ENCODE peak calls at places on chromosomes 13 and 19, in eight cellular contexts. One of them, this sample, is unnamed.

GRCh38 chr13:38348890-38349289 is 761 bp upstream of the UFM1 start:
- DNase-seq in lower leg skin: no peak
- DNase-seq in adrenal gland: no peak
- DNase-seq in esophagus muscularis mucosa: no peak
- DNase-seq in IMR-90: peak; percentile 40
- DNase-seq in heart left ventricle: no peak
- DNase-seq in gastrocnemius medialis: no peak
- DNase-seq in tibial nerve: no peak
- DNase-seq in this sample: no peak

GRCh38 chr19:31312004-31312403 is 37.2 kb downstream of the TSHZ3 start:
- DNase-seq in tibial nerve: no peak
- DNase-seq in heart left ventricle: no peak
- DNase-seq in esophagus muscularis mucosa: no peak
- DNase-seq in gastrocnemius medialis: no peak
- DNase-seq in IMR-90: peak; percentile 87
- DNase-seq in lower leg skin: no peak
- DNase-seq in adrenal gland: peak; percentile 35
- DNase-seq in this sample: peak; percentile 59

GRCh38 chr19:12779162-12779993 is 4.0 kb upstream of the HOOK2 start:
- DNase-seq in heart left ventricle: peak; percentile 87
- DNase-seq in IMR-90: peak; percentile 77
- DNase-seq in adrenal gland: peak; percentile 82
- DNase-seq in gastrocnemius medialis: peak; percentile 50
- DNase-seq in lower leg skin: no peak
- DNase-seq in tibial nerve: no peak
- DNase-seq in esophagus muscularis mucosa: no peak
- DNase-seq in this sample: no peak

GRCh38 chr13:112562786-112563383 is 25.1 kb downstream of the TUBGCP3 start:
- DNase-seq in adrenal gland: no peak
- DNase-seq in gastrocnemius medialis: no peak
- DNase-seq in IMR-90: no peak
- DNase-seq in lower leg skin: no peak
- DNase-seq in tibial nerve: no peak
- DNase-seq in esophagus muscularis mucosa: no peak
- DNase-seq in heart left ventricle: no peak
- DNase-seq in this sample: no peak

GRCh38 chr19:36009220-36009619 is 607 bp upstream of the SYNE4 start:
- DNase-seq in gastrocnemius medialis: no peak
- DNase-seq in tibial nerve: peak; percentile 44
- DNase-seq in adrenal gland: no peak
- DNase-seq in esophagus muscularis mucosa: no peak
- DNase-seq in lower leg skin: no peak
- DNase-seq in IMR-90: peak; percentile 48
- DNase-seq in heart left ventricle: peak; percentile 80
- DNase-seq in this sample: peak; percentile 74

GRCh38 chr19:49339364-49340068 is 4.3 kb downstream of the CD37 start:
- DNase-seq in tibial nerve: peak; percentile 73
- DNase-seq in lower leg skin: peak; percentile 85
- DNase-seq in gastrocnemius medialis: peak; percentile 78
- DNase-seq in heart left ventricle: peak; percentile 90
- DNase-seq in esophagus muscularis mucosa: peak; percentile 93
- DNase-seq in IMR-90: peak; percentile 50
- DNase-seq in adrenal gland: peak; percentile 90
- DNase-seq in this sample: peak; percentile 93

GRCh38 chr19:49469828-49470614 is 4.0 kb upstream of the FLT3LG start:
- DNase-seq in IMR-90: peak; percentile 32
- DNase-seq in gastrocnemius medialis: no peak
- DNase-seq in heart left ventricle: peak; percentile 77
- DNase-seq in lower leg skin: no peak
- DNase-seq in tibial nerve: no peak
- DNase-seq in adrenal gland: no peak
- DNase-seq in esophagus muscularis mucosa: no peak
- DNase-seq in this sample: no peak

GRCh38 chr13:91132381-91132780 is 215.1 kb upstream of the MIR17HG start:
- DNase-seq in adrenal gland: no peak
- DNase-seq in lower leg skin: no peak
- DNase-seq in esophagus muscularis mucosa: no peak
- DNase-seq in IMR-90: no peak
- DNase-seq in tibial nerve: no peak
- DNase-seq in gastrocnemius medialis: no peak
- DNase-seq in heart left ventricle: no peak
- DNase-seq in this sample: no peak

GRCh38 chr13:109807345-109807744 is 21.0 kb upstream of the IRS2 start:
- DNase-seq in tibial nerve: no peak
- DNase-seq in heart left ventricle: no peak
- DNase-seq in lower leg skin: no peak
- DNase-seq in gastrocnemius medialis: no peak
- DNase-seq in adrenal gland: no peak
- DNase-seq in IMR-90: no peak
- DNase-seq in esophagus muscularis mucosa: no peak
- DNase-seq in this sample: no peak

GRCh38 chr13:63463782-63464610 is 2048.3 kb upstream of the PCDH20 start:
- DNase-seq in adrenal gland: no peak
- DNase-seq in esophagus muscularis mucosa: no peak
- DNase-seq in lower leg skin: no peak
- DNase-seq in gastrocnemius medialis: no peak
- DNase-seq in IMR-90: no peak
- DNase-seq in heart left ventricle: no peak
- DNase-seq in tibial nerve: no peak
- DNase-seq in this sample: no peak

GRCh38 chr19:41928754-41929535 is 696 bp upstream of the ERFL start:
- DNase-seq in lower leg skin: no peak
- DNase-seq in adrenal gland: no peak
- DNase-seq in tibial nerve: no peak
- DNase-seq in esophagus muscularis mucosa: no peak
- DNase-seq in IMR-90: no peak
- DNase-seq in gastrocnemius medialis: no peak
- DNase-seq in heart left ventricle: no peak
- DNase-seq in this sample: peak; percentile 24

GRCh38 chr13:111278711-111279110 is 41.7 kb upstream of the TEX29 start:
- DNase-seq in lower leg skin: no peak
- DNase-seq in heart left ventricle: no peak
- DNase-seq in esophagus muscularis mucosa: peak; percentile 12
- DNase-seq in IMR-90: no peak
- DNase-seq in gastrocnemius medialis: no peak
- DNase-seq in adrenal gland: no peak
- DNase-seq in tibial nerve: no peak
- DNase-seq in this sample: no peak

GRCh38 chr13:111281751-111282311 is 38.6 kb upstream of the TEX29 start:
- DNase-seq in adrenal gland: no peak
- DNase-seq in heart left ventricle: no peak
- DNase-seq in tibial nerve: no peak
- DNase-seq in lower leg skin: no peak
- DNase-seq in IMR-90: peak; percentile 85
- DNase-seq in gastrocnemius medialis: no peak
- DNase-seq in esophagus muscularis mucosa: peak; percentile 89
- DNase-seq in this sample: no peak

GRCh38 chr13:111280666-111281577 is 39.5 kb upstream of the TEX29 start:
- DNase-seq in gastrocnemius medialis: no peak
- DNase-seq in heart left ventricle: no peak
- DNase-seq in IMR-90: peak; percentile 86
- DNase-seq in esophagus muscularis mucosa: peak; percentile 7
- DNase-seq in adrenal gland: no peak
- DNase-seq in tibial nerve: no peak
- DNase-seq in lower leg skin: no peak
- DNase-seq in this sample: no peak

GRCh38 chr13:111279253-111279652 is 41.2 kb upstream of the TEX29 start:
- DNase-seq in esophagus muscularis mucosa: peak; percentile 64
- DNase-seq in heart left ventricle: no peak
- DNase-seq in gastrocnemius medialis: no peak
- DNase-seq in adrenal gland: no peak
- DNase-seq in tibial nerve: no peak
- DNase-seq in IMR-90: no peak
- DNase-seq in lower leg skin: no peak
- DNase-seq in this sample: no peak

DNA sequence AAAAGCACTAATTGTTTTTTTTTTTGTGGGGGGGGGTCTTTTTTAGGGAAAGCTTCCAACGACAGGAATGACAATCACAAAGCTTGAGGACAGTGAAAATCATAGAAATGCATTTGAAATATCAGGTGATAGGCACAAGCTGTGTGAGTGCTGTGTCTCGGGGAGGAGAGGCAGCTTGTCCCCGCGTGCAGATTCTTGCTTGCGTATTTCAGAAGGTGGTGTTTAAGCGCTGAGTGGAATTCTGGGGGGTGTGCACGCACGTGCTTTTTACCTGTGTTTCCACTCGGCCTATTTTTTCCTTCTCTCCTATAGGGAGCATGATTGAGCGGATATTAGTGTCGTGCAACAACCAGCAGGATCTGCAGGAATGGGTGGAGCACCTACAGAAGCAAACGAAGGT is 40.2 kb upstream of the TEX29 start:
- DNase-seq in esophagus muscularis mucosa: peak; percentile 82
- DNase-seq in gastrocnemius medialis: no peak
- DNase-seq in heart left ventricle: no peak
- DNase-seq in IMR-90: no peak
- DNase-seq in lower leg skin: no peak
- DNase-seq in adrenal gland: no peak
- DNase-seq in tibial nerve: no peak
- DNase-seq in this sample: no peak
- TF ChIP-seq CTCF in esophagus muscularis mucosa: no peak
- TF ChIP-seq CTCF in gastrocnemius medialis: no peak
- TF ChIP-seq CTCF in heart left ventricle: no peak
- TF ChIP-seq CTCF in IMR-90: no peak
- TF ChIP-seq CTCF in lower leg skin: no peak
- TF ChIP-seq CTCF in adrenal gland: no peak
- TF ChIP-seq CTCF in tibial nerve: no peak
- TF ChIP-seq CTCF in this sample: no peak

DNA sequence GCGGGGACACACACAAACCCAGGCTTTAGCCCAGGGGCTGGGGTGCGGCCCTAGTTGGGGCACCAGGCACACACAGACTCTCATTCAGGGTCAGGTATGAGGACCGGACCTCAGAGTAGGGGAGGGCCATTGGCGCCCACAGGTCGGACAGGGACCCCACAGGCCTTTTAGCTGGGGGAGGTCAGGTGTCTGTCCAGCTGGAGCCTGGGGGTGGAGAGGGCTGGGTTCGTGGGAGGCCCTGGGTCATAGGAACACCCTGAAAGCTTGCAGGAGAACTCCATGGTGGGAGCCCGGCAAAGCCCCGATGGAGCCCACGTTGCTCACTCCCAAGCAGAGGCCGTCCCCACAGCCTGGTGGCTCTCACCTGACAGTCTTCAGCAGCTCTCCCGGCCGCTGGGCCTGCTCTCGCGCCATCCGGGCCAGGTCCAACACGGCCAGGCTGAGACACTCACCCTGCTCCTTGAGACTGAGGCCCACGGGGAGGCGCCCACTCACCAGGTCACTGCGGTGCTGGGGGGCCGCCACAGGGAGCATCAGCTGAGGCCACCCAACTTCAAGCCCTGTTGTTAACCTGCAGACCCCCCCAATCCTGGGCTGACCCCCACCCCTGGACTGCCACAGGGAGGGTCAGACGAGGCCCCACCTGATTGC is 5.0 kb downstream of the JAK3 start:
- DNase-seq in heart left ventricle: no peak
- DNase-seq in gastrocnemius medialis: no peak
- DNase-seq in esophagus muscularis mucosa: no peak
- DNase-seq in adrenal gland: no peak
- DNase-seq in tibial nerve: no peak
- DNase-seq in IMR-90: no peak
- DNase-seq in lower leg skin: no peak
- DNase-seq in this sample: no peak
- H3K4me3 ChIP-seq in heart left ventricle: peak overlapping the region; percentile 28
- H3K4me3 ChIP-seq in gastrocnemius medialis: no peak overlapping the region
- H3K4me3 ChIP-seq in esophagus muscularis mucosa: peak overlapping the region; percentile 28
- H3K4me3 ChIP-seq in adrenal gland: no peak overlapping the region
- H3K4me3 ChIP-seq in tibial nerve: peak overlapping the region; percentile 23
- H3K4me3 ChIP-seq in IMR-90: peak overlapping the region; percentile 35
- H3K4me3 ChIP-seq in lower leg skin: no peak overlapping the region
- H3K4me3 ChIP-seq in this sample: no peak overlapping the region

DNA sequence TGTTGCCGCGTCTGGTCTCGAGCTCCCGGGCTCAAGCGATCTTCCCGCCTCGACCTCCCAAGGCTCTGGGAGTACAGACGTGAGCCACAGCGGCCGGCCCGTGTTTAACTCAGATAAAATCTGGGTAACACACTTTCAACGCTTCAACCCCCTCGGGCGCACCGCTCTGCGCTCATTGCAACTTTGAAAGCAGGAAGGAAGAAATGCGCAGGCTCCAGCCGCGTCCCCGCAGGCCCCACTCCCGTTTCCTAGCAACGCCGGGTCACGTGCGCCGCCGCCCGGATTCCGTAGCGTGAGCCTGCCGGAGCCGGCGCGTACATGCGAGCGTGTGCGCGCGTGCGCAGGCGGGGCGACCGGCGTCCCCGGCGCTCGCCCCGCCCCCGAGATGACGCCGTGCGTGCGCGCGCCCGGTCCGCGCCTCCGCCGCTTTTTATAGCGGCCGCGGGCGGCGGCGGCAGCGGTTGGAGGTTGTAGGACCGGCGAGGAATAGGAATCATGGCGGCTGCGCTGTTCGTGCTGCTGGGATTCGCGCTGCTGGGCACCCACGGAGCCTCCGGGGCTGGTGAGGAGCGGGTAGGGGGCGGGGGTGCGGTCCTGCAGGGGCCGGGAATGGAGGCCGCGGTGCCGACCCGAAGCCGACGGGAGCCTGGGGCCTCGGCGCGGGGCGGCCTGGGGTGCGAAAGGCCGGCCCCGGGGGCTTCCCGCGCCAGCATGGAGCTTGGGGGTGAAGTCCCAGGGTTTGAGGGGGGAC is at the start of gene BSG:
- DNase-seq in esophagus muscularis mucosa: peak; percentile 99
- DNase-seq in tibial nerve: peak; percentile 97
- DNase-seq in adrenal gland: peak; percentile 98
- DNase-seq in gastrocnemius medialis: peak; percentile 97
- DNase-seq in heart left ventricle: peak; percentile 99
- DNase-seq in lower leg skin: peak; percentile 98
- DNase-seq in IMR-90: peak; percentile 96
- DNase-seq in this sample: peak; percentile 98
- TF ChIP-seq POLR2A in esophagus muscularis mucosa: peak; percentile 91
- TF ChIP-seq POLR2A in tibial nerve: peak; percentile 98
- TF ChIP-seq POLR2A in adrenal gland: peak; percentile 97
- TF ChIP-seq POLR2A in gastrocnemius medialis: peak; percentile 99
- TF ChIP-seq POLR2A in heart left ventricle: peak; percentile 96
- TF ChIP-seq POLR2A in lower leg skin: no peak
- TF ChIP-seq POLR2A in IMR-90: peak; percentile 99
- TF ChIP-seq POLR2A in this sample: peak; percentile 97

GRCh38 chr19:19403373-19403901 is 2.0 kb upstream of the GATAD2A start:
- DNase-seq in IMR-90: peak; percentile 44
- DNase-seq in gastrocnemius medialis: peak; percentile 54
- DNase-seq in lower leg skin: no peak
- DNase-seq in esophagus muscularis mucosa: no peak
- DNase-seq in heart left ventricle: no peak
- DNase-seq in adrenal gland: peak; percentile 62
- DNase-seq in tibial nerve: no peak
- DNase-seq in this sample: peak; percentile 16

GRCh38 chr19:19402656-19403372 is 2.7 kb upstream of the GATAD2A start:
- DNase-seq in gastrocnemius medialis: no peak
- DNase-seq in esophagus muscularis mucosa: no peak
- DNase-seq in tibial nerve: no peak
- DNase-seq in lower leg skin: no peak
- DNase-seq in IMR-90: no peak
- DNase-seq in heart left ventricle: no peak
- DNase-seq in adrenal gland: no peak
- DNase-seq in this sample: no peak

GRCh38 chr19:19406878-19407639 is 1.6 kb downstream of the GATAD2A start:
- DNase-seq in gastrocnemius medialis: peak; percentile 49
- DNase-seq in heart left ventricle: no peak
- DNase-seq in tibial nerve: no peak
- DNase-seq in IMR-90: peak; percentile 45
- DNase-seq in adrenal gland: peak; percentile 51
- DNase-seq in esophagus muscularis mucosa: no peak
- DNase-seq in lower leg skin: no peak
- DNase-seq in this sample: peak; percentile 60

GRCh38 chr19:19405919-19406877 is 723 bp downstream of the GATAD2A start:
- DNase-seq in IMR-90: peak; percentile 60
- DNase-seq in gastrocnemius medialis: no peak
- DNase-seq in tibial nerve: no peak
- DNase-seq in adrenal gland: no peak
- DNase-seq in heart left ventricle: peak; percentile 75
- DNase-seq in esophagus muscularis mucosa: no peak
- DNase-seq in lower leg skin: no peak
- DNase-seq in this sample: peak; percentile 61

GRCh38 chr19:19404879-19405860 is at the start of gene GATAD2A:
- DNase-seq in esophagus muscularis mucosa: peak; percentile 97
- DNase-seq in tibial nerve: peak; percentile 92
- DNase-seq in IMR-90: peak; percentile 89
- DNase-seq in heart left ventricle: peak; percentile 98
- DNase-seq in gastrocnemius medialis: peak; percentile 94
- DNase-seq in lower leg skin: peak; percentile 92
- DNase-seq in adrenal gland: peak; percentile 95
- DNase-seq in this sample: peak; percentile 96
- TF ChIP-seq CTCF in esophagus muscularis mucosa: peak; percentile 43
- TF ChIP-seq CTCF in tibial nerve: peak; percentile 44
- TF ChIP-seq CTCF in IMR-90: peak; percentile 41
- TF ChIP-seq CTCF in heart left ventricle: peak; percentile 52
- TF ChIP-seq CTCF in gastrocnemius medialis: no peak
- TF ChIP-seq CTCF in lower leg skin: no peak
- TF ChIP-seq CTCF in adrenal gland: peak; percentile 38
- TF ChIP-seq CTCF in this sample: peak; percentile 18

This sample was measured in body of pancreas.